ENCODE peak calls at places on chromosomes 16 and 17, in eight cellular contexts. One of them, this sample, is unnamed.

GRCh38 chr16:80167657-80168056 is 373.1 kb upstream of the DYNLRB2 start:
- DNase-seq in heart right ventricle: no peak
- DNase-seq in neural progenitor cell: no peak
- DNase-seq in lower leg skin: no peak
- DNase-seq in fibroblast of lung: no peak
- DNase-seq in H7: no peak
- DNase-seq in adipocyte: no peak
- DNase-seq in ovary: no peak
- DNase-seq in this sample: no peak

GRCh38 chr16:11679250-11679649 is 11.0 kb downstream of the SNN start:
- DNase-seq in heart right ventricle: no peak
- DNase-seq in neural progenitor cell: no peak
- DNase-seq in lower leg skin: no peak
- DNase-seq in fibroblast of lung: no peak
- DNase-seq in H7: no peak
- DNase-seq in adipocyte: no peak
- DNase-seq in ovary: no peak
- DNase-seq in this sample: no peak

GRCh38 chr16:49023095-49023494 is 258.5 kb downstream of the CBLN1 start:
- DNase-seq in heart right ventricle: no peak
- DNase-seq in neural progenitor cell: no peak
- DNase-seq in lower leg skin: no peak
- DNase-seq in fibroblast of lung: peak
- DNase-seq in H7: no peak
- DNase-seq in adipocyte: no peak
- DNase-seq in ovary: peak
- DNase-seq in this sample: no peak

GRCh38 chr17:47188266-47188665 is 829 bp downstream of the CDC27 start:
- DNase-seq in heart right ventricle: no peak
- DNase-seq in neural progenitor cell: no peak
- DNase-seq in lower leg skin: no peak
- DNase-seq in fibroblast of lung: peak
- DNase-seq in H7: peak
- DNase-seq in adipocyte: peak
- DNase-seq in ovary: no peak
- DNase-seq in this sample: no peak

GRCh38 chr17:80465316-80465974 is 11.0 kb downstream of the NPTX1 start:
- DNase-seq in heart right ventricle: no peak
- DNase-seq in neural progenitor cell: no peak
- DNase-seq in lower leg skin: no peak
- DNase-seq in fibroblast of lung: no peak
- DNase-seq in H7: no peak
- DNase-seq in adipocyte: no peak
- DNase-seq in ovary: no peak
- DNase-seq in this sample: no peak

GRCh38 chr17:82644148-82644547 is 4.1 kb downstream of the WDR45B start:
- DNase-seq in heart right ventricle: no peak
- DNase-seq in neural progenitor cell: no peak
- DNase-seq in lower leg skin: no peak
- DNase-seq in fibroblast of lung: no peak
- DNase-seq in H7: no peak
- DNase-seq in adipocyte: no peak
- DNase-seq in ovary: no peak
- DNase-seq in this sample: no peak

GRCh38 chr17:62675260-62675659 is 47.8 kb downstream of the MRC2 start:
- DNase-seq in heart right ventricle: no peak
- DNase-seq in neural progenitor cell: no peak
- DNase-seq in lower leg skin: no peak
- DNase-seq in fibroblast of lung: peak
- DNase-seq in H7: no peak
- DNase-seq in adipocyte: no peak
- DNase-seq in ovary: no peak
- DNase-seq in this sample: no peak

GRCh38 chr17:19391432-19391831 is 4.4 kb upstream of the MFAP4 start:
- DNase-seq in heart right ventricle: no peak
- DNase-seq in neural progenitor cell: no peak
- DNase-seq in lower leg skin: peak
- DNase-seq in fibroblast of lung: no peak
- DNase-seq in H7: no peak
- DNase-seq in adipocyte: no peak
- DNase-seq in ovary: no peak
- DNase-seq in this sample: no peak

GRCh38 chr16:86970726-86971125 is 346.5 kb downstream of the C16orf95 start:
- DNase-seq in heart right ventricle: no peak
- DNase-seq in neural progenitor cell: no peak
- DNase-seq in lower leg skin: no peak
- DNase-seq in fibroblast of lung: no peak
- DNase-seq in H7: no peak
- DNase-seq in adipocyte: no peak
- DNase-seq in ovary: no peak
- DNase-seq in this sample: no peak

GRCh38 chr16:29811896-29812665 is at the start of gene PRRT2:
- DNase-seq in heart right ventricle: peak
- DNase-seq in neural progenitor cell: peak
- DNase-seq in lower leg skin: peak
- DNase-seq in fibroblast of lung: no peak
- DNase-seq in H7: peak
- DNase-seq in adipocyte: peak
- DNase-seq in ovary: peak
- DNase-seq in this sample: no peak

GRCh38 chr17:81493198-81494038 is 19.2 kb downstream of the ACTG1 start:
- DNase-seq in heart right ventricle: peak
- DNase-seq in neural progenitor cell: no peak
- DNase-seq in lower leg skin: no peak
- DNase-seq in fibroblast of lung: no peak
- DNase-seq in H7: no peak
- DNase-seq in adipocyte: no peak
- DNase-seq in ovary: no peak
- DNase-seq in this sample: no peak

GRCh38 chr17:29582254-29582765 is 7.1 kb downstream of the GIT1 start:
- DNase-seq in heart right ventricle: no peak
- DNase-seq in neural progenitor cell: no peak
- DNase-seq in lower leg skin: no peak
- DNase-seq in fibroblast of lung: no peak
- DNase-seq in H7: no peak
- DNase-seq in adipocyte: no peak
- DNase-seq in ovary: no peak
- DNase-seq in this sample: no peak

GRCh38 chr17:29583324-29584248 is 5.9 kb downstream of the GIT1 start:
- DNase-seq in heart right ventricle: no peak
- DNase-seq in neural progenitor cell: no peak
- DNase-seq in lower leg skin: no peak
- DNase-seq in fibroblast of lung: no peak
- DNase-seq in H7: no peak
- DNase-seq in adipocyte: no peak
- DNase-seq in ovary: no peak
- DNase-seq in this sample: no peak

GRCh38 chr17:29585080-29585751 is 4.2 kb downstream of the GIT1 start:
- DNase-seq in heart right ventricle: peak
- DNase-seq in neural progenitor cell: no peak
- DNase-seq in lower leg skin: no peak
- DNase-seq in fibroblast of lung: no peak
- DNase-seq in H7: peak
- DNase-seq in adipocyte: no peak
- DNase-seq in ovary: no peak
- DNase-seq in this sample: no peak

GRCh38 chr17:29582767-29583166 is 6.7 kb downstream of the GIT1 start:
- DNase-seq in heart right ventricle: no peak
- DNase-seq in neural progenitor cell: no peak
- DNase-seq in lower leg skin: no peak
- DNase-seq in fibroblast of lung: no peak
- DNase-seq in H7: no peak
- DNase-seq in adipocyte: no peak
- DNase-seq in ovary: no peak
- DNase-seq in this sample: no peak

DNA sequence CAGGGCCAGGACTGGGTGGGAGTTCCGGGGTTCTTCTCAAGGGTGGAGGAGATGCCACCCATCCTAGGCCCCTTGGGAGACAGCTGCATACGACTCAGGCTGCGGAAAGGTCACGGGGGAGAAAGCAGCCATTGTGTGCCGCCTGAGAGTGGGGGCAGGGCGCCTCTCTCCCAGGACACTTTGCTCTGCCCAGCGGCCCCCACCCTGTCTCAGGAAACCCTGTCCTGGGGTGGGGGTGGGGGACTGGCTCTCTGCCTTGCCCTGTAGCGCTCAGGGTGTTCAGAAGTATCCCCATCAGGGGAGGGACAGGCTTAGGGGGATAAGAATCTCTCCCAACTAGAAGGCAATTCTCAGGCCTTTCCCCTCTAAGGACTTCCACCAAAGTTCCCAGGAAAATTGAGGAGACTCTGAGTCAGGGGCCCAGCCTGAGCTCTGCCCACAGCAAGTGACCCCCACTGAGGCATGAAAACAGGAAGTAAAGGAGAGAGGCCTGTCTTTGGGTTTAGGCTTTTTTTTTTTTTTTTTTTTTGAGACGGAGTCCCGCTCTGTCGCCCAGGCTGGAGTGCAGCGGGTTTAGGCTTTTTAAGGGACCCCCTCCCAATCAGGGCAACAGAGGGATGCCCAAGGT is 4.9 kb downstream of the GIT1 start:
- DNase-seq in heart right ventricle: peak
- DNase-seq in neural progenitor cell: no peak
- DNase-seq in lower leg skin: no peak
- DNase-seq in fibroblast of lung: no peak
- DNase-seq in H7: peak
- DNase-seq in adipocyte: no peak
- DNase-seq in ovary: no peak
- DNase-seq in this sample: no peak
- H3K4me3 ChIP-seq in heart right ventricle: peak
- H3K4me3 ChIP-seq in neural progenitor cell: no peak
- H3K4me3 ChIP-seq in lower leg skin: no peak
- H3K4me3 ChIP-seq in fibroblast of lung: no peak
- H3K4me3 ChIP-seq in H7: no peak
- H3K4me3 ChIP-seq in adipocyte: no peak
- H3K4me3 ChIP-seq in ovary: no peak
- H3K4me3 ChIP-seq in this sample: no peak

DNA sequence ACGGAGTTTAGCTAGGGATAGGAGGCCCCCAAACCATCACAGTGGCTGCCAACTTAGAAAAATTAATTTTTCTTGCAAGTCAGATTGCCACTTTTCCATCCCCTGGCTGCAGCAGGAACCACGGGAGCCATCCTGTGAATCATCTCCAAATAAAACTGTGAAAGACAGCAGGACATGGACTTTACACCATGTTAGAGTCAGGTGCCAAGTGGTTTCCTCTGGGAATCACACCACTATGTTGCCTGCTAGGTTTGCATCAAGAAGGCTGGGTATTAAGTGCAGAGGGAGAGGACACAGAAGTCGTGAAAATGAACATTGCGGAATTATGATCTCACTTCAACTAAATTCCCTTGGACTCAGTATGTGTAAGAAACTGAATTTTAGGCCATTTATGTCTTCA is 471.3 kb upstream of the GOT2 start:
- DNase-seq in heart right ventricle: no peak
- DNase-seq in neural progenitor cell: no peak
- DNase-seq in lower leg skin: no peak
- DNase-seq in fibroblast of lung: no peak
- DNase-seq in H7: no peak
- DNase-seq in adipocyte: no peak
- DNase-seq in ovary: no peak
- DNase-seq in this sample: no peak
- H3K4me3 ChIP-seq in heart right ventricle: no peak
- H3K4me3 ChIP-seq in neural progenitor cell: no peak
- H3K4me3 ChIP-seq in lower leg skin: no peak
- H3K4me3 ChIP-seq in fibroblast of lung: no peak
- H3K4me3 ChIP-seq in H7: no peak
- H3K4me3 ChIP-seq in adipocyte: no peak
- H3K4me3 ChIP-seq in ovary: no peak
- H3K4me3 ChIP-seq in this sample: no peak

GRCh38 chr17:411416-412120 is 59.0 kb upstream of the RPH3AL start:
- DNase-seq in heart right ventricle: no peak
- DNase-seq in neural progenitor cell: no peak
- DNase-seq in lower leg skin: no peak
- DNase-seq in fibroblast of lung: no peak
- DNase-seq in H7: no peak
- DNase-seq in adipocyte: no peak
- DNase-seq in ovary: no peak
- DNase-seq in this sample: no peak
- H3K4me3 ChIP-seq in heart right ventricle: peak
- H3K4me3 ChIP-seq in neural progenitor cell: no peak
- H3K4me3 ChIP-seq in lower leg skin: no peak
- H3K4me3 ChIP-seq in fibroblast of lung: no peak
- H3K4me3 ChIP-seq in H7: no peak
- H3K4me3 ChIP-seq in adipocyte: no peak
- H3K4me3 ChIP-seq in ovary: no peak
- H3K4me3 ChIP-seq in this sample: no peak

GRCh38 chr17:44541884-44542581 is 15.3 kb upstream of the FZD2 start:
- DNase-seq in heart right ventricle: no peak
- DNase-seq in neural progenitor cell: peak
- DNase-seq in lower leg skin: no peak
- DNase-seq in fibroblast of lung: no peak
- DNase-seq in H7: peak
- DNase-seq in adipocyte: no peak
- DNase-seq in ovary: no peak
- DNase-seq in this sample: no peak

GRCh38 chr17:44543213-44543904 is 13.9 kb upstream of the FZD2 start:
- DNase-seq in heart right ventricle: no peak
- DNase-seq in neural progenitor cell: peak
- DNase-seq in lower leg skin: no peak
- DNase-seq in fibroblast of lung: peak
- DNase-seq in H7: peak
- DNase-seq in adipocyte: peak
- DNase-seq in ovary: peak
- DNase-seq in this sample: no peak

GRCh38 chr17:44546711-44547606 is 10.3 kb upstream of the FZD2 start:
- DNase-seq in heart right ventricle: no peak
- DNase-seq in neural progenitor cell: no peak
- DNase-seq in lower leg skin: no peak
- DNase-seq in fibroblast of lung: peak
- DNase-seq in H7: peak
- DNase-seq in adipocyte: peak
- DNase-seq in ovary: no peak
- DNase-seq in this sample: no peak

GRCh38 chr17:44540246-44541084 is 16.8 kb upstream of the FZD2 start:
- DNase-seq in heart right ventricle: no peak
- DNase-seq in neural progenitor cell: no peak
- DNase-seq in lower leg skin: no peak
- DNase-seq in fibroblast of lung: no peak
- DNase-seq in H7: peak
- DNase-seq in adipocyte: no peak
- DNase-seq in ovary: no peak
- DNase-seq in this sample: no peak

DNA sequence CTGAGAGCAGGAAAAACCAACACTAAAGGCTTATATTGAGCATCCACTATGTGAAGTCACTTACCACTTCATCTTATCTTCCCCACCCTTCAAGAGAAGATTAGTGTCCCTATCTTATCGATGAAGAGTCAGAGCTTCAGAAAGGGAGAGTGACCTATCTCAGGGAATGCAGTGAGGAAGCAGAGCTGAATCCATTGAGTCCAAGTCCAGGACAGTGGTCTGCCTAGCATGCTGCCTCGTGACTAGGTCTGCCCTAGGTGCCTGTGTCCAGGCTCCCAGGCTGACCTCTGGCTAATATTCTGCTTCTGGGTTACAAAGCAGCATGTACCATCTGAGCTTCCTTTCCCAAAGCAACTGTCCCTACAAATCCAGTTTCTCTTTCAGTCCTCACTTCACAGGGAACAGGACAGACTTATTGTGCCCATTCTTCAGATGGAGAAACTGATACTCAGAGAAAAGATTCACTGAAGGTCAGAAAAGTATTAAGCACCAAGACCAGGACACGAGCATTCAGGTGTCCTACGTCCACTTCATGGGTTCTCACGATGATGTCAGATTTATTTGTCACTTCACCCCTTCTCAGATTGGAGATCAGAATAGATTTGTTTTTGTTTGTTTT is 13.3 kb upstream of the FZD2 start:
- DNase-seq in heart right ventricle: no peak
- DNase-seq in neural progenitor cell: no peak
- DNase-seq in lower leg skin: no peak
- DNase-seq in fibroblast of lung: peak
- DNase-seq in H7: peak
- DNase-seq in adipocyte: no peak
- DNase-seq in ovary: no peak
- DNase-seq in this sample: no peak
- H3K4me3 ChIP-seq in heart right ventricle: no peak
- H3K4me3 ChIP-seq in neural progenitor cell: peak
- H3K4me3 ChIP-seq in lower leg skin: no peak
- H3K4me3 ChIP-seq in fibroblast of lung: no peak
- H3K4me3 ChIP-seq in H7: no peak
- H3K4me3 ChIP-seq in adipocyte: no peak
- H3K4me3 ChIP-seq in ovary: no peak
- H3K4me3 ChIP-seq in this sample: no peak

This sample was measured in GM12864.